ENCODE peak calls at places on chromosomes 7 and 10, in nine cellular contexts. One of them, this sample, is unnamed.

GRCh38 chr10:108597031-108597430 is 1326.3 kb downstream of the XPNPEP1 start:
- DNase-seq in H54: no peak
- DNase-seq in activated T-cell treated with anti-CD3 and anti-CD28 coated beads, Interleukin-2, amount 50 U/mL, for 24 hours: no peak
- DNase-seq in NCI-H1092: no peak
- DNase-seq in KBM-7: no peak
- DNase-seq in right cardiac atrium: no peak
- DNase-seq in colonic mucosa: no peak
- DNase-seq in activated naive CD8-positive, alpha-beta T cell treated with anti-CD3 and anti-CD28 coated beads for 36 hours: no peak
- DNase-seq in Caki2: no peak
- DNase-seq in this sample: no peak

GRCh38 chr7:38330048-38330447 is 56.6 kb upstream of the TARP start:
- DNase-seq in H54: no peak
- DNase-seq in activated T-cell treated with anti-CD3 and anti-CD28 coated beads, Interleukin-2, amount 50 U/mL, for 24 hours: no peak
- DNase-seq in NCI-H1092: no peak
- DNase-seq in KBM-7: no peak
- DNase-seq in right cardiac atrium: no peak
- DNase-seq in colonic mucosa: no peak
- DNase-seq in activated naive CD8-positive, alpha-beta T cell treated with anti-CD3 and anti-CD28 coated beads for 36 hours: no peak
- DNase-seq in Caki2: no peak
- DNase-seq in this sample: no peak

GRCh38 chr7:115099906-115100305 is 178.0 kb downstream of the MDFIC start:
- DNase-seq in H54: no peak
- DNase-seq in activated T-cell treated with anti-CD3 and anti-CD28 coated beads, Interleukin-2, amount 50 U/mL, for 24 hours: no peak
- DNase-seq in NCI-H1092: no peak
- DNase-seq in KBM-7: no peak
- DNase-seq in right cardiac atrium: no peak
- DNase-seq in colonic mucosa: no peak
- DNase-seq in activated naive CD8-positive, alpha-beta T cell treated with anti-CD3 and anti-CD28 coated beads for 36 hours: no peak
- DNase-seq in Caki2: peak
- DNase-seq in this sample: no peak

GRCh38 chr10:79925614-79926013 is 23.3 kb downstream of the SFTPD start:
- DNase-seq in H54: no peak
- DNase-seq in activated T-cell treated with anti-CD3 and anti-CD28 coated beads, Interleukin-2, amount 50 U/mL, for 24 hours: no peak
- DNase-seq in NCI-H1092: no peak
- DNase-seq in KBM-7: no peak
- DNase-seq in right cardiac atrium: no peak
- DNase-seq in colonic mucosa: no peak
- DNase-seq in activated naive CD8-positive, alpha-beta T cell treated with anti-CD3 and anti-CD28 coated beads for 36 hours: no peak
- DNase-seq in Caki2: no peak
- DNase-seq in this sample: no peak

GRCh38 chr7:158394936-158395335 is 192.7 kb downstream of the PTPRN2 start:
- DNase-seq in H54: peak
- DNase-seq in activated T-cell treated with anti-CD3 and anti-CD28 coated beads, Interleukin-2, amount 50 U/mL, for 24 hours: peak
- DNase-seq in NCI-H1092: no peak
- DNase-seq in KBM-7: peak
- DNase-seq in right cardiac atrium: no peak
- DNase-seq in colonic mucosa: peak
- DNase-seq in activated naive CD8-positive, alpha-beta T cell treated with anti-CD3 and anti-CD28 coated beads for 36 hours: peak
- DNase-seq in Caki2: no peak
- DNase-seq in this sample: peak

GRCh38 chr10:5988336-5988920 is 11.1 kb upstream of the IL15RA start:
- DNase-seq in H54: no peak
- DNase-seq in activated T-cell treated with anti-CD3 and anti-CD28 coated beads, Interleukin-2, amount 50 U/mL, for 24 hours: no peak
- DNase-seq in NCI-H1092: no peak
- DNase-seq in KBM-7: no peak
- DNase-seq in right cardiac atrium: no peak
- DNase-seq in colonic mucosa: no peak
- DNase-seq in activated naive CD8-positive, alpha-beta T cell treated with anti-CD3 and anti-CD28 coated beads for 36 hours: no peak
- DNase-seq in Caki2: no peak
- DNase-seq in this sample: no peak

GRCh38 chr7:73971701-73972341 is 56.2 kb upstream of the ELN start:
- DNase-seq in H54: no peak
- DNase-seq in activated T-cell treated with anti-CD3 and anti-CD28 coated beads, Interleukin-2, amount 50 U/mL, for 24 hours: no peak
- DNase-seq in NCI-H1092: no peak
- DNase-seq in KBM-7: no peak
- DNase-seq in right cardiac atrium: no peak
- DNase-seq in colonic mucosa: peak
- DNase-seq in activated naive CD8-positive, alpha-beta T cell treated with anti-CD3 and anti-CD28 coated beads for 36 hours: no peak
- DNase-seq in Caki2: no peak
- DNase-seq in this sample: no peak

GRCh38 chr10:6108631-6109443 is 20.0 kb downstream of the RBM17 start:
- DNase-seq in H54: no peak
- DNase-seq in activated T-cell treated with anti-CD3 and anti-CD28 coated beads, Interleukin-2, amount 50 U/mL, for 24 hours: no peak
- DNase-seq in NCI-H1092: no peak
- DNase-seq in KBM-7: peak
- DNase-seq in right cardiac atrium: no peak
- DNase-seq in colonic mucosa: peak
- DNase-seq in activated naive CD8-positive, alpha-beta T cell treated with anti-CD3 and anti-CD28 coated beads for 36 hours: no peak
- DNase-seq in Caki2: peak
- DNase-seq in this sample: no peak

GRCh38 chr10:105161149-105161548 is 520.1 kb downstream of the SORCS3 start:
- DNase-seq in H54: no peak
- DNase-seq in activated T-cell treated with anti-CD3 and anti-CD28 coated beads, Interleukin-2, amount 50 U/mL, for 24 hours: no peak
- DNase-seq in NCI-H1092: no peak
- DNase-seq in KBM-7: no peak
- DNase-seq in right cardiac atrium: no peak
- DNase-seq in colonic mucosa: no peak
- DNase-seq in activated naive CD8-positive, alpha-beta T cell treated with anti-CD3 and anti-CD28 coated beads for 36 hours: no peak
- DNase-seq in Caki2: no peak
- DNase-seq in this sample: no peak

GRCh38 chr10:110493832-110494426 is 3.8 kb upstream of the DUSP5 start:
- DNase-seq in H54: no peak
- DNase-seq in activated T-cell treated with anti-CD3 and anti-CD28 coated beads, Interleukin-2, amount 50 U/mL, for 24 hours: no peak
- DNase-seq in NCI-H1092: no peak
- DNase-seq in KBM-7: no peak
- DNase-seq in right cardiac atrium: no peak
- DNase-seq in colonic mucosa: no peak
- DNase-seq in activated naive CD8-positive, alpha-beta T cell treated with anti-CD3 and anti-CD28 coated beads for 36 hours: no peak
- DNase-seq in Caki2: peak
- DNase-seq in this sample: no peak

GRCh38 chr10:75400769-75401568 is 595 bp downstream of the ZNF503 start:
- DNase-seq in H54: peak
- DNase-seq in activated T-cell treated with anti-CD3 and anti-CD28 coated beads, Interleukin-2, amount 50 U/mL, for 24 hours: peak
- DNase-seq in NCI-H1092: peak
- DNase-seq in KBM-7: no peak
- DNase-seq in right cardiac atrium: peak
- DNase-seq in colonic mucosa: peak
- DNase-seq in activated naive CD8-positive, alpha-beta T cell treated with anti-CD3 and anti-CD28 coated beads for 36 hours: peak
- DNase-seq in Caki2: no peak
- DNase-seq in this sample: peak

GRCh38 chr10:60480865-60481563 is 91.3 kb upstream of the ANK3 start:
- DNase-seq in H54: peak
- DNase-seq in activated T-cell treated with anti-CD3 and anti-CD28 coated beads, Interleukin-2, amount 50 U/mL, for 24 hours: no peak
- DNase-seq in NCI-H1092: no peak
- DNase-seq in KBM-7: no peak
- DNase-seq in right cardiac atrium: peak
- DNase-seq in colonic mucosa: no peak
- DNase-seq in activated naive CD8-positive, alpha-beta T cell treated with anti-CD3 and anti-CD28 coated beads for 36 hours: no peak
- DNase-seq in Caki2: peak
- DNase-seq in this sample: no peak

GRCh38 chr10:47331491-47331890 is 9.2 kb downstream of the GDF2 start:
- DNase-seq in H54: no peak
- DNase-seq in activated T-cell treated with anti-CD3 and anti-CD28 coated beads, Interleukin-2, amount 50 U/mL, for 24 hours: no peak
- DNase-seq in NCI-H1092: no peak
- DNase-seq in KBM-7: no peak
- DNase-seq in right cardiac atrium: no peak
- DNase-seq in colonic mucosa: no peak
- DNase-seq in activated naive CD8-positive, alpha-beta T cell treated with anti-CD3 and anti-CD28 coated beads for 36 hours: no peak
- DNase-seq in Caki2: no peak
- DNase-seq in this sample: no peak

GRCh38 chr10:1157615-1157933 is 101.4 kb downstream of the WDR37 start:
- DNase-seq in H54: no peak
- DNase-seq in activated T-cell treated with anti-CD3 and anti-CD28 coated beads, Interleukin-2, amount 50 U/mL, for 24 hours: no peak
- DNase-seq in NCI-H1092: no peak
- DNase-seq in KBM-7: no peak
- DNase-seq in right cardiac atrium: no peak
- DNase-seq in colonic mucosa: no peak
- DNase-seq in activated naive CD8-positive, alpha-beta T cell treated with anti-CD3 and anti-CD28 coated beads for 36 hours: no peak
- DNase-seq in Caki2: no peak
- DNase-seq in this sample: no peak

GRCh38 chr10:52864459-52865106 is 92.0 kb upstream of the MBL2 start:
- DNase-seq in H54: peak
- DNase-seq in activated T-cell treated with anti-CD3 and anti-CD28 coated beads, Interleukin-2, amount 50 U/mL, for 24 hours: no peak
- DNase-seq in NCI-H1092: no peak
- DNase-seq in KBM-7: no peak
- DNase-seq in right cardiac atrium: peak
- DNase-seq in colonic mucosa: no peak
- DNase-seq in activated naive CD8-positive, alpha-beta T cell treated with anti-CD3 and anti-CD28 coated beads for 36 hours: no peak
- DNase-seq in Caki2: peak
- DNase-seq in this sample: no peak

GRCh38 chr10:131418686-131419085 is 107.2 kb upstream of the TCERG1L start:
- DNase-seq in H54: no peak
- DNase-seq in activated T-cell treated with anti-CD3 and anti-CD28 coated beads, Interleukin-2, amount 50 U/mL, for 24 hours: no peak
- DNase-seq in NCI-H1092: no peak
- DNase-seq in KBM-7: no peak
- DNase-seq in right cardiac atrium: no peak
- DNase-seq in colonic mucosa: no peak
- DNase-seq in activated naive CD8-positive, alpha-beta T cell treated with anti-CD3 and anti-CD28 coated beads for 36 hours: no peak
- DNase-seq in Caki2: peak
- DNase-seq in this sample: no peak

GRCh38 chr7:105530126-105530525 is 1.9 kb upstream of the RINT1 start:
- DNase-seq in H54: no peak
- DNase-seq in activated T-cell treated with anti-CD3 and anti-CD28 coated beads, Interleukin-2, amount 50 U/mL, for 24 hours: no peak
- DNase-seq in NCI-H1092: no peak
- DNase-seq in KBM-7: no peak
- DNase-seq in right cardiac atrium: no peak
- DNase-seq in colonic mucosa: no peak
- DNase-seq in activated naive CD8-positive, alpha-beta T cell treated with anti-CD3 and anti-CD28 coated beads for 36 hours: no peak
- DNase-seq in Caki2: no peak
- DNase-seq in this sample: no peak

GRCh38 chr7:55265836-55266235 is 99.3 kb upstream of the LANCL2 start:
- DNase-seq in H54: no peak
- DNase-seq in activated T-cell treated with anti-CD3 and anti-CD28 coated beads, Interleukin-2, amount 50 U/mL, for 24 hours: no peak
- DNase-seq in NCI-H1092: no peak
- DNase-seq in KBM-7: no peak
- DNase-seq in right cardiac atrium: no peak
- DNase-seq in colonic mucosa: no peak
- DNase-seq in activated naive CD8-positive, alpha-beta T cell treated with anti-CD3 and anti-CD28 coated beads for 36 hours: no peak
- DNase-seq in Caki2: no peak
- DNase-seq in this sample: no peak

GRCh38 chr7:93723424-93724124 is 149.1 kb upstream of the CALCR start:
- DNase-seq in H54: no peak
- DNase-seq in activated T-cell treated with anti-CD3 and anti-CD28 coated beads, Interleukin-2, amount 50 U/mL, for 24 hours: no peak
- DNase-seq in NCI-H1092: no peak
- DNase-seq in KBM-7: no peak
- DNase-seq in right cardiac atrium: no peak
- DNase-seq in colonic mucosa: no peak
- DNase-seq in activated naive CD8-positive, alpha-beta T cell treated with anti-CD3 and anti-CD28 coated beads for 36 hours: no peak
- DNase-seq in Caki2: no peak
- DNase-seq in this sample: no peak

GRCh38 chr7:110119883-110120581 is 970.9 kb upstream of the LRRN3 start:
- DNase-seq in H54: peak
- DNase-seq in activated T-cell treated with anti-CD3 and anti-CD28 coated beads, Interleukin-2, amount 50 U/mL, for 24 hours: no peak
- DNase-seq in NCI-H1092: no peak
- DNase-seq in KBM-7: no peak
- DNase-seq in right cardiac atrium: no peak
- DNase-seq in colonic mucosa: no peak
- DNase-seq in activated naive CD8-positive, alpha-beta T cell treated with anti-CD3 and anti-CD28 coated beads for 36 hours: no peak
- DNase-seq in Caki2: peak
- DNase-seq in this sample: no peak

GRCh38 chr10:52771534-52772455 is 789 bp downstream of the MBL2 start:
- DNase-seq in H54: no peak
- DNase-seq in activated T-cell treated with anti-CD3 and anti-CD28 coated beads, Interleukin-2, amount 50 U/mL, for 24 hours: no peak
- DNase-seq in NCI-H1092: no peak
- DNase-seq in KBM-7: no peak
- DNase-seq in right cardiac atrium: no peak
- DNase-seq in colonic mucosa: no peak
- DNase-seq in activated naive CD8-positive, alpha-beta T cell treated with anti-CD3 and anti-CD28 coated beads for 36 hours: no peak
- DNase-seq in Caki2: peak
- DNase-seq in this sample: no peak

GRCh38 chr7:35648367-35648766 is 46.6 kb downstream of the HERPUD2 start:
- DNase-seq in H54: no peak
- DNase-seq in activated T-cell treated with anti-CD3 and anti-CD28 coated beads, Interleukin-2, amount 50 U/mL, for 24 hours: no peak
- DNase-seq in NCI-H1092: no peak
- DNase-seq in KBM-7: no peak
- DNase-seq in right cardiac atrium: no peak
- DNase-seq in colonic mucosa: no peak
- DNase-seq in activated naive CD8-positive, alpha-beta T cell treated with anti-CD3 and anti-CD28 coated beads for 36 hours: no peak
- DNase-seq in Caki2: no peak
- DNase-seq in this sample: no peak

This sample was measured in neural crest cell.